ENCODE peak calls at places on chromosomes 7 and 10, in six cellular contexts. One of them, this sample, is unnamed.

GRCh38 chr7:20440472-20441105 is 109.9 kb downstream of the ITGB8 start:
- DNase-seq in H1: peak
- DNase-seq in Peyer's patch: no peak
- DNase-seq in substantia nigra: peak
- DNase-seq in HT1080: peak
- DNase-seq in NCI-H774: no peak
- DNase-seq in this sample: no peak

GRCh38 chr10:131345691-131346090 is 34.2 kb upstream of the TCERG1L start:
- DNase-seq in H1: no peak
- DNase-seq in Peyer's patch: no peak
- DNase-seq in substantia nigra: no peak
- DNase-seq in HT1080: no peak
- DNase-seq in NCI-H774: no peak
- DNase-seq in this sample: no peak

GRCh38 chr10:52050429-52051047 is 263.5 kb upstream of the DKK1 start:
- DNase-seq in H1: no peak
- DNase-seq in Peyer's patch: no peak
- DNase-seq in substantia nigra: no peak
- DNase-seq in HT1080: no peak
- DNase-seq in NCI-H774: no peak
- DNase-seq in this sample: no peak

GRCh38 chr7:90777075-90777864 is 181.1 kb downstream of the CDK14 start:
- DNase-seq in H1: no peak
- DNase-seq in Peyer's patch: no peak
- DNase-seq in substantia nigra: no peak
- DNase-seq in HT1080: no peak
- DNase-seq in NCI-H774: no peak
- DNase-seq in this sample: no peak

GRCh38 chr10:100878291-100878910 is 34.4 kb upstream of the SLF2 start:
- DNase-seq in H1: peak
- DNase-seq in Peyer's patch: peak
- DNase-seq in substantia nigra: peak
- DNase-seq in HT1080: peak
- DNase-seq in NCI-H774: no peak
- DNase-seq in this sample: no peak

GRCh38 chr7:3359011-3359410 is 58.0 kb downstream of the SDK1 start:
- DNase-seq in H1: no peak
- DNase-seq in Peyer's patch: no peak
- DNase-seq in substantia nigra: no peak
- DNase-seq in HT1080: no peak
- DNase-seq in NCI-H774: no peak
- DNase-seq in this sample: no peak

GRCh38 chr10:58782876-58783859 is 270.5 kb downstream of the BICC1 start:
- DNase-seq in H1: no peak
- DNase-seq in Peyer's patch: no peak
- DNase-seq in substantia nigra: no peak
- DNase-seq in HT1080: no peak
- DNase-seq in NCI-H774: no peak
- DNase-seq in this sample: no peak

GRCh38 chr7:144842377-144842851 is 6.6 kb upstream of the TPK1 start:
- DNase-seq in H1: no peak
- DNase-seq in Peyer's patch: peak
- DNase-seq in substantia nigra: no peak
- DNase-seq in HT1080: no peak
- DNase-seq in NCI-H774: no peak
- DNase-seq in this sample: no peak

GRCh38 chr7:41785840-41786239 is 83.0 kb upstream of the INHBA start:
- DNase-seq in H1: no peak
- DNase-seq in Peyer's patch: no peak
- DNase-seq in substantia nigra: no peak
- DNase-seq in HT1080: no peak
- DNase-seq in NCI-H774: no peak
- DNase-seq in this sample: no peak

GRCh38 chr7:15558747-15559146 is 3.1 kb downstream of the AGMO start:
- DNase-seq in H1: no peak
- DNase-seq in Peyer's patch: no peak
- DNase-seq in substantia nigra: no peak
- DNase-seq in HT1080: no peak
- DNase-seq in NCI-H774: no peak
- DNase-seq in this sample: no peak

GRCh38 chr7:157011333-157012112 is 1.1 kb upstream of the MNX1 start:
- DNase-seq in H1: no peak
- DNase-seq in Peyer's patch: no peak
- DNase-seq in substantia nigra: no peak
- DNase-seq in HT1080: no peak
- DNase-seq in NCI-H774: no peak
- DNase-seq in this sample: peak

GRCh38 chr7:30280631-30281030 is 3.8 kb upstream of the ZNRF2 start:
- DNase-seq in H1: no peak
- DNase-seq in Peyer's patch: no peak
- DNase-seq in substantia nigra: no peak
- DNase-seq in HT1080: no peak
- DNase-seq in NCI-H774: no peak
- DNase-seq in this sample: peak

GRCh38 chr10:118307237-118307636 is 34.9 kb downstream of the FAM204A start:
- DNase-seq in H1: no peak
- DNase-seq in Peyer's patch: no peak
- DNase-seq in substantia nigra: no peak
- DNase-seq in HT1080: no peak
- DNase-seq in NCI-H774: no peak
- DNase-seq in this sample: no peak

GRCh38 chr10:15341502-15342128 is 29.5 kb downstream of the FAM171A1 start:
- DNase-seq in H1: no peak
- DNase-seq in Peyer's patch: no peak
- DNase-seq in substantia nigra: no peak
- DNase-seq in HT1080: no peak
- DNase-seq in NCI-H774: no peak
- DNase-seq in this sample: no peak

GRCh38 chr10:7438196-7438986 is 27.6 kb upstream of the SFMBT2 start:
- DNase-seq in H1: no peak
- DNase-seq in Peyer's patch: no peak
- DNase-seq in substantia nigra: no peak
- DNase-seq in HT1080: no peak
- DNase-seq in NCI-H774: no peak
- DNase-seq in this sample: no peak

GRCh38 chr10:6203331-6204062 is 765 bp downstream of the PFKFB3 start:
- DNase-seq in H1: no peak
- DNase-seq in Peyer's patch: peak
- DNase-seq in substantia nigra: peak
- DNase-seq in HT1080: peak
- DNase-seq in NCI-H774: peak
- DNase-seq in this sample: no peak

GRCh38 chr7:14305233-14305866 is 315.9 kb upstream of the ETV1 start:
- DNase-seq in H1: no peak
- DNase-seq in Peyer's patch: no peak
- DNase-seq in substantia nigra: no peak
- DNase-seq in HT1080: no peak
- DNase-seq in NCI-H774: no peak
- DNase-seq in this sample: no peak

GRCh38 chr10:1978593-1978992 is 241.3 kb upstream of the ADARB2 start:
- DNase-seq in H1: no peak
- DNase-seq in Peyer's patch: no peak
- DNase-seq in substantia nigra: no peak
- DNase-seq in HT1080: peak
- DNase-seq in NCI-H774: no peak
- DNase-seq in this sample: no peak

GRCh38 chr7:80350430-80350829 is 161.4 kb downstream of the GNAT3 start:
- DNase-seq in H1: no peak
- DNase-seq in Peyer's patch: no peak
- DNase-seq in substantia nigra: no peak
- DNase-seq in HT1080: no peak
- DNase-seq in NCI-H774: no peak
- DNase-seq in this sample: no peak

GRCh38 chr7:98034044-98035035 is 44.3 kb upstream of the OCM2 start:
- DNase-seq in H1: no peak
- DNase-seq in Peyer's patch: no peak
- DNase-seq in substantia nigra: peak
- DNase-seq in HT1080: no peak
- DNase-seq in NCI-H774: no peak
- DNase-seq in this sample: no peak

GRCh38 chr10:22259280-22259679 is 41.5 kb upstream of the EBLN1 start:
- DNase-seq in H1: no peak
- DNase-seq in Peyer's patch: no peak
- DNase-seq in substantia nigra: no peak
- DNase-seq in HT1080: no peak
- DNase-seq in NCI-H774: no peak
- DNase-seq in this sample: no peak

GRCh38 chr10:42690449-42691360 is 52.3 kb upstream of the ZNF33B start:
- DNase-seq in H1: no peak
- DNase-seq in Peyer's patch: no peak
- DNase-seq in substantia nigra: no peak
- DNase-seq in HT1080: peak
- DNase-seq in NCI-H774: peak
- DNase-seq in this sample: peak

GRCh38 chr10:86613096-86613495 is 41.3 kb upstream of the OPN4 start:
- DNase-seq in H1: no peak
- DNase-seq in Peyer's patch: no peak
- DNase-seq in substantia nigra: no peak
- DNase-seq in HT1080: peak
- DNase-seq in NCI-H774: no peak
- DNase-seq in this sample: no peak

GRCh38 chr10:120085386-120085785 is 192.9 kb downstream of the SEC23IP start:
- DNase-seq in H1: no peak
- DNase-seq in Peyer's patch: no peak
- DNase-seq in substantia nigra: no peak
- DNase-seq in HT1080: no peak
- DNase-seq in NCI-H774: no peak
- DNase-seq in this sample: no peak

GRCh38 chr10:132631348-132631735 is 93.8 kb downstream of the INPP5A start:
- DNase-seq in H1: no peak
- DNase-seq in Peyer's patch: no peak
- DNase-seq in substantia nigra: peak
- DNase-seq in HT1080: no peak
- DNase-seq in NCI-H774: no peak
- DNase-seq in this sample: no peak

GRCh38 chr10:44557596-44558191 is 172.8 kb upstream of the CXCL12 start:
- DNase-seq in H1: no peak
- DNase-seq in Peyer's patch: no peak
- DNase-seq in substantia nigra: no peak
- DNase-seq in HT1080: no peak
- DNase-seq in NCI-H774: no peak
- DNase-seq in this sample: no peak

GRCh38 chr7:148299335-148299734 is 291.2 kb upstream of the C7orf33 start:
- DNase-seq in H1: no peak
- DNase-seq in Peyer's patch: no peak
- DNase-seq in substantia nigra: no peak
- DNase-seq in HT1080: no peak
- DNase-seq in NCI-H774: no peak
- DNase-seq in this sample: no peak

GRCh38 chr7:87152897-87153641 is 816 bp downstream of the DMTF1 start:
- DNase-seq in H1: no peak
- DNase-seq in Peyer's patch: peak
- DNase-seq in substantia nigra: peak
- DNase-seq in HT1080: peak
- DNase-seq in NCI-H774: peak
- DNase-seq in this sample: no peak

GRCh38 chr10:117226813-117227451 is 14.0 kb upstream of the SLC18A2 start:
- DNase-seq in H1: no peak
- DNase-seq in Peyer's patch: no peak
- DNase-seq in substantia nigra: no peak
- DNase-seq in HT1080: peak
- DNase-seq in NCI-H774: no peak
- DNase-seq in this sample: no peak

GRCh38 chr10:117135026-117135372 is 3.1 kb downstream of the VAX1 start:
- DNase-seq in H1: no peak
- DNase-seq in Peyer's patch: no peak
- DNase-seq in substantia nigra: no peak
- DNase-seq in HT1080: no peak
- DNase-seq in NCI-H774: no peak
- DNase-seq in this sample: no peak

GRCh38 chr10:90319188-90319914 is 538.5 kb downstream of the HTR7 start:
- DNase-seq in H1: peak
- DNase-seq in Peyer's patch: no peak
- DNase-seq in substantia nigra: no peak
- DNase-seq in HT1080: peak
- DNase-seq in NCI-H774: peak
- DNase-seq in this sample: no peak

GRCh38 chr10:78804356-78805032 is 264.3 kb upstream of the ZMIZ1 start:
- DNase-seq in H1: no peak
- DNase-seq in Peyer's patch: no peak
- DNase-seq in substantia nigra: peak
- DNase-seq in HT1080: no peak
- DNase-seq in NCI-H774: no peak
- DNase-seq in this sample: no peak

GRCh38 chr7:24227603-24228359 is 56.2 kb upstream of the NPY start:
- DNase-seq in H1: no peak
- DNase-seq in Peyer's patch: no peak
- DNase-seq in substantia nigra: no peak
- DNase-seq in HT1080: no peak
- DNase-seq in NCI-H774: no peak
- DNase-seq in this sample: no peak

GRCh38 chr10:90777614-90778013 is 80.2 kb downstream of the HTR7 start:
- DNase-seq in H1: no peak
- DNase-seq in Peyer's patch: no peak
- DNase-seq in substantia nigra: no peak
- DNase-seq in HT1080: no peak
- DNase-seq in NCI-H774: no peak
- DNase-seq in this sample: no peak

This sample was measured in NCI-H510A.